ENCODE peak calls at places on chromosomes 13 and 19, in four cellular contexts. R, W, P and J are unnamed samples.

GRCh38 chr19:40365613-40366401 is 17.3 kb downstream of the PLD3 start:
- DNase-seq in R (peak), W (peak), P (peak), J (peak)

GRCh38 chr19:952680-953500 is 27.1 kb downstream of the ARID3A start:
- DNase-seq in R (peak), W (no peak), P (no peak), J (peak)

GRCh38 chr13:53201454-53202225 is 173.0 kb downstream of the OLFM4 start:
- DNase-seq in R (peak), W (no peak), P (no peak), J (peak)

GRCh38 chr13:70812481-70812880 is 704.2 kb upstream of the KLHL1 start:
- DNase-seq in R (no peak), W (no peak), P (peak), J (peak)

GRCh38 chr13:94987081-94987480 is 274.7 kb upstream of the SOX21 start:
- DNase-seq in R (no peak), W (no peak), P (no peak), J (no peak)

GRCh38 chr19:15850385-15850784 is 34.9 kb upstream of the OR10H1 start:
- DNase-seq in R (no peak), W (no peak), P (no peak), J (no peak)

GRCh38 chr19:48878219-48879024 is 6.2 kb downstream of the PPP1R15A start:
- DNase-seq in R (no peak), W (no peak), P (no peak), J (peak)

GRCh38 chr13:111011899-111012298 is 97.0 kb upstream of the ANKRD10 start:
- DNase-seq in R (no peak), W (no peak), P (no peak), J (no peak)

GRCh38 chr19:6423499-6424189 is 967 bp downstream of the KHSRP start:
- DNase-seq in R (peak), W (peak), P (no peak), J (peak)

GRCh38 chr19:49636230-49636932 is 3.6 kb downstream of the RRAS start:
- DNase-seq in R (no peak), W (no peak), P (no peak), J (no peak)

GRCh38 chr13:86757236-86757978 is 913.8 kb upstream of the SLITRK5 start:
- DNase-seq in R (no peak), W (no peak), P (peak), J (peak)

GRCh38 chr13:38667526-38668094 is 19.3 kb upstream of the FREM2 start:
- DNase-seq in R (no peak), W (no peak), P (no peak), J (peak)

GRCh38 chr13:72805663-72806341 is 23.9 kb downstream of the PIBF1 start:
- DNase-seq in R (no peak), W (no peak), P (no peak), J (peak)

GRCh38 chr13:44498969-44499368 is 77.2 kb downstream of the TSC22D1 start:
- DNase-seq in R (no peak), W (no peak), P (no peak), J (no peak)

GRCh38 chr13:44915962-44916361 is 73.3 kb downstream of the NUFIP1 start:
- DNase-seq in R (no peak), W (no peak), P (no peak), J (no peak)

GRCh38 chr13:57878291-57878690 is 246.7 kb downstream of the PCDH17 start:
- DNase-seq in R (no peak), W (no peak), P (no peak), J (no peak)

DNA sequence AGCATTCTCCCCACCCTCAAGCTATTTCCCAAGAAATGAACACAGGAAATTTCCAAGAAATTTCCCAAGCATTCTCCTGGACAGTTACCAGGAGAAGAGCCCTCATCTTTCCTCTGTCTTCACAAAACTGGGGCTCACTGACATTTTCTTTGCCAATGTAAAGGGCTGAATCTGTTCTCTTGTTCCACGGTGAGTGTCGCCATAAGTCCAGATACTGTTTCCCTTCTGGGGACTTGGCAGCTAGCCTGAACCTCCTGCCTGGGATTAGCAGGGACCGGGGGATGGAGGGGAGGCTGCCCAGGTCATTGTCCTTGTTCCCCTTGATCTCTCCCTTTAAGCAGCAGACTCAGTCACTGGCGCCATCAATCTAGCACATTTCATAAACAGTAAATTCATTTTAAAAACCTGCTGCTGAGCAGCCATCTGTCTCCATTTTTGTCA is 172.8 kb downstream of the DNAJC15 start:
- DNase-seq in R (no peak), W (peak), P (no peak), J (peak)
- TF ChIP-seq CTCF in R (no peak), W (no peak), P (no peak), J (peak)

DNA sequence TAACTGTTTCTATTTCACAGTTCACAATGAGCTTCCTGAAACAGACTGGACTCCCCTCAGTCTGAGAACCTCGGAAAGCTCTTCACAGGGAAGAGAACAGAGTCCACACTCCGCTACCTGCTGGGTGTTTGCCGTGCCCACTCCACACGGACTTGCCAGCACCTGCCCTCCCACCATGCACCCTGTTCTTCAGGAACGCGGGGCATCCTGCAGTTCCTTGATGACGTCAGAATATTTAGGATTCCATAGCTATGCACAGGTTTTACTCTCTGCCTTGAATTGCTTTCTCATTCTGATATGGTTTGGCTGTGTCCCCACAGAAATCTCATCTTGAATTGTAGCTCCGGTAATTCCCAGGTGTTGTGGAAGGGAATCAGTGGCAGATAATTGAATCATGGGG is 74.4 kb upstream of the FARP1 start:
- DNase-seq in R (no peak), W (no peak), P (no peak), J (peak)
- H3K4me3 ChIP-seq in R (no peak), W (no peak), P (no peak), J (no peak)

DNA sequence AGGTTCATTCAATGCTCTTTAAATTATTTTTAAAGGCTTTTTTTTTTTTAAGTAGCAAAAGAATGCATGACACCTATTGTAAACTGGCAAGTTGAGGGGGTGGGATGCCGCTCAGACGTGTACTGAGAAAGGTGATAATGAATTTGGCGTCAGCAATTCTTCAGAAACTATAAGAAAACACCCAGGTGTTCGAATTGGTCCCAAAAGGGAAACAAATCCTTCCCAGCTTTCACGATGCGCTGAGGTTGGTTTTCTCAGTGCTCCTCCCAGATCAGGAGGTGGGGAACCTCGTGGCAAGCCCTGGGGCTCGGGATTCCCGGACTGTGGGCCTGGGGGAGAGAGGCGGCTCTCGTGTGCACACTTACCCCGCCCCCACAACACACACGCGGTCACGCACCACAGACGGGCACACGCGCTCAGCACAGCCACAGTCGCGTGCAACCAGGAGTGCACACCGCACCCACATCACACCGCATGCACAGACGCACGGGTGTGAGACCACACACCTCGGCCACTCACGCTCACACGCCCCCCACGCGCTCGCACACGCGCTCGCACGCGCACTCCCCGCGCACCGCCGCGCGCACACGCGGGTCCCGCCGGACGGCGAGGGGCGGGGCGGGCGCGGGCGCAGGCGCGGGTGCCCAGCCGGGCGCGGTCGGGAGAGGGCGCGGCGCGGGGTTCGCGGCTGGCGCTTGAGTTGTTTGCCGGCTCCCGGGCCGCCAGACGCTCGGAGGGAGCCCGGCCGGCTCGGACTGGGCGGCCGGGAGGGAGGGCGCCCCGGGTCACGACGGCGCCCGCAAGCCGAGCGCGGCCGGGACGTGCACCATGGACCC is at the start of gene FAM124A:
- DNase-seq in R (peak), W (peak), P (no peak), J (peak)
- TF ChIP-seq CTCF in R (peak), W (peak), P (no peak), J (no peak)

GRCh38 chr19:45528744-45529453 is 21.6 kb downstream of the VASP start:
- DNase-seq in R (peak), W (no peak), P (no peak), J (peak)

GRCh38 chr19:45526143-45526542 is 18.9 kb downstream of the VASP start:
- DNase-seq in R (peak), W (peak), P (no peak), J (peak)

GRCh38 chr19:45527731-45528130 is 20.5 kb downstream of the VASP start:
- DNase-seq in R (no peak), W (no peak), P (no peak), J (no peak)

GRCh38 chr19:45526971-45527370 is 19.7 kb downstream of the VASP start:
- DNase-seq in R (no peak), W (no peak), P (no peak), J (no peak)

GRCh38 chr19:45528149-45528743 is 21.0 kb downstream of the VASP start:
- DNase-seq in R (no peak), W (no peak), P (no peak), J (no peak)
- H3K4me3 ChIP-seq in R (no peak), W (no peak), P (peak), J (no peak)

GRCh38 chr19:5150902-5151741 is 182.2 kb downstream of the KDM4B start:
- DNase-seq in R (no peak), W (no peak), P (no peak), J (no peak)
- TF ChIP-seq CTCF in R (no peak), W (no peak), P (no peak), J (no peak)

DNA sequence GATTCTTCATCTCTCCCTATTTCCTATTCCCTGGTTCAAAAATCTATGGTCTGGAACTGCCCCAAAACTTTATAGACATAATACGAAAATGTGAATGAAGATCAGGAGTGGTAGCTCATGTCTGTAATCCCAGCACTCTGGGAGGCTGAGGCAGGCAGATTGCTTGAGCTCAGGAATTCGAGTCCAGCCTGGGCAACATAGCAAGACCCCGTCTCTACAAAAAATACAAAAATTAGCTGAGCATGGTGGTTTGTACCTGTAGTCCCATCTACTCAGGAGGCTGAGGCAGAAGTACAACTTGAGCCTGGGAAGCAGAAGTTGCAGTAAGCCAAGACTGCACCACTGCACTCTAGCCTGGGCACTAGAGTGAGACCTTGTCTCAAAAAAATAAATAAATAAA is 35.1 kb downstream of the UGGT2 start:
- DNase-seq in R (no peak), W (no peak), P (no peak), J (no peak)
- H3K4me3 ChIP-seq in R (no peak), W (no peak), P (no peak), J (no peak)

DNA sequence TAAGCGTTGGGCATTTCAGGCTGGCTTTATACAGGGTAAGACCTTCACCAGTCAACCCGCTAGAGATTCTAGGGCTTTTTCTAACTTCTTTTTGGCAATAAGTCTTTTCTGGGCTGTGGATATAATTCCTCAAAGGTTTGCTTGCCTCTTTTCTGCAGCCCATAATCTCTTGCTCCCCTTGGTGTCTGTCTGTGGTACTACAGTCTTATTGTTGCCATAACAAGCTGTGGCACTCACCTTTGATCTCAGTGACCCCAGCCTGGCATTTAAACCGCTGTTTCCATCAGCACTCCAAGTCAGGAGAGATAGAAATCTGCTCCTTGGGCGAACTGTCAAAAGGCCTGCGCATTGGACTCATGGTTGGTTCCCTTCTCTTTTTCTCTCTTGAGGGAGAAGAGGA is 14.5 kb upstream of the MPHOSPH8 start:
- DNase-seq in R (peak), W (no peak), P (no peak), J (peak)
- TF ChIP-seq CTCF in R (no peak), W (no peak), P (peak), J (peak)

GRCh38 chr19:4172861-4173473 is 9.4 kb downstream of the SIRT6 start:
- DNase-seq in R (peak), W (peak), P (no peak), J (peak)
- H3K4me3 ChIP-seq in R (no peak), W (no peak), P (no peak), J (no peak)

DNA sequence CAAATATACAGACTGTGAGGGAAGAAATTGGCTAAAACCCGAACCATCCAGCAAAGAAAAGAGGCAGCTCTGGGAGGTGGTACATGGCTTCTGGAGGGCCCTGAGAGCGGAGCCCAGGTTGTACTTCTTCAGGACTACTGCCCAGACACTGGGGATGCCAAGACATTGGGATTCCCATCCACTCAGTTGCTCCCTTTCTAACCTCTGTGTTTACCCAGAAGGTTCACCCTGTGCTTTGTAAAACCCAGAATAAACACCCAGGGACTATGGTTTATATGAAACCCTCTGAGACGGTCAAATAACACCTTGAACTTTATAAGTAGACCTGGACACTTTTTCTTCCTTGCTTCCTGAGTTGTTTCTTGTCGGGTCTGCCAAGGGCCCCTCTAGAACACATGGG is 9.7 kb downstream of the MEIOSIN start:
- DNase-seq in R (no peak), W (no peak), P (no peak), J (no peak)
- TF ChIP-seq CTCF in R (no peak), W (no peak), P (no peak), J (no peak)

DNA sequence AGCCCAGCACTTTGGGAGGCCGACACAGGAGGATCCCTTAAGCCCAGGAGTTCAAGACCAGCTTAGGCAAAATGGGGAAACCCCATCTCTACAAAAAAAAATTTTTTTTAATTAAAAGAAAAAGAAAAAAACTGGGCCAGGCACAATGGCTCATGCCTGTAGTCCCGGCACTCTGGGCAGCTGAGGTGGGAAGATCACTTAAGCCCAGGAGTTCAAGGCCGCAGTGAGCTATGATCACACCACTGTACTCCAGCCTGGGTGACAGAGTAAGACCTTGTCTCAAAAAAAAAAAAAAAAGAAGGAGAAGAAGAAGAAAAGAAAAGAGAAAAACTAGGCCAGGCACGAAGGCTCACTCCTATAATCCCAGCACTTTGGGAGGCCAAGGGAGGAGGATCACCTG is 4.3 kb downstream of the ELL start:
- DNase-seq in R (no peak), W (no peak), P (no peak), J (no peak)
- H3K4me3 ChIP-seq in R (no peak), W (no peak), P (no peak), J (no peak)